ENCODE peak calls at places on chromosomes 13 and 19, in eight cellular contexts. S is GM12865; O is HFF-Myc; D is mammary epithelial cell; J is CD8-positive, alpha-beta T cell; W is stomach; L is pancreas; M is coronary artery. R is an unnamed sample.

GRCh38 chr13:110902370-110902769 is 12.5 kb downstream of the ANKRD10 start:
- DNase-seq in S (no peak), D (no peak), L (no peak), W (no peak), O (no peak), M (no peak), J (no peak), R (no peak)

GRCh38 chr19:58085348-58085875 is 12.6 kb downstream of the ZSCAN18 start:
- DNase-seq in S (no peak), O (no peak), J (no peak), M (no peak), W (no peak), L (no peak), D (no peak), R (no peak)

GRCh38 chr13:83798731-83799130 is 83.5 kb downstream of the SLITRK1 start:
- DNase-seq in W (no peak), M (no peak), L (no peak), J (no peak), O (no peak), D (peak; percentile 2), S (no peak), R (no peak)

GRCh38 chr19:11164879-11165406 is 9.4 kb upstream of the SPC24 start:
- DNase-seq in J (no peak), D (no peak), L (no peak), S (no peak), M (peak; percentile 97), W (peak; percentile 65), O (peak; percentile 75), R (peak; percentile 97)

GRCh38 chr19:33194884-33195710 is 967 bp downstream of the LRP3 start:
- DNase-seq in W (peak; percentile 34), J (no peak), M (no peak), D (no peak), L (peak; percentile 45), S (no peak), O (no peak), R (no peak)

GRCh38 chr19:17605761-17606745 is 50.6 kb downstream of the COLGALT1 start:
- DNase-seq in D (peak; percentile 77), S (peak; percentile 96), O (peak; percentile 46), J (peak; percentile 61), W (peak; percentile 59), L (peak; percentile 90), M (no peak), R (peak; percentile 66)

GRCh38 chr19:2309734-2310362 is 1.9 kb upstream of the LINGO3 start:
- DNase-seq in W (no peak), M (no peak), J (no peak), D (no peak), O (no peak), L (peak; percentile 80), S (no peak), R (no peak)

GRCh38 chr13:45851171-45851889 is at the start of gene SIAH3:
- DNase-seq in L (no peak), M (no peak), W (no peak), D (peak; percentile 71), S (no peak), J (no peak), O (no peak), R (no peak)

GRCh38 chr13:88042489-88042888 is 371.3 kb downstream of the SLITRK5 start:
- DNase-seq in L (no peak), M (no peak), O (no peak), W (no peak), J (no peak), S (no peak), D (no peak), R (no peak)

GRCh38 chr19:41587838-41588210 is 11.9 kb downstream of the CEACAM21 start:
- DNase-seq in M (no peak), W (no peak), J (no peak), O (no peak), D (no peak), L (no peak), S (no peak), R (no peak)

GRCh38 chr19:13036366-13036976 is 41.2 kb downstream of the NFIX start:
- DNase-seq in D (peak; percentile 83), S (no peak), M (no peak), O (no peak), L (no peak), W (peak; percentile 66), J (no peak), R (peak; percentile 76)

GRCh38 chr19:12574036-12574435 is 22.8 kb upstream of the ZNF564 start:
- DNase-seq in O (no peak), D (no peak), L (no peak), M (no peak), W (no peak), J (no peak), S (peak; percentile 57), R (no peak)

GRCh38 chr19:39038098-39038497 is 5.7 kb upstream of the FBXO27 start:
- DNase-seq in J (no peak), O (no peak), S (no peak), W (peak; percentile 58), L (peak; percentile 41), D (peak; percentile 49), M (no peak), R (no peak)

GRCh38 chr19:7494416-7495098 is 5.7 kb upstream of the PEX11G start:
- DNase-seq in J (no peak), L (peak; percentile 78), W (peak; percentile 32), D (peak; percentile 85), M (no peak), S (no peak), O (no peak), R (peak; percentile 72)
- TF ChIP-seq CTCF in J (no peak), L (no peak), W (no peak), D (peak; percentile 35), M (no peak), S (no peak), O (no peak), R (no peak)

GRCh38 chr13:24052547-24052981 is 108.0 kb upstream of the SPATA13 start:
- DNase-seq in M (no peak), D (no peak), O (no peak), L (no peak), J (no peak), W (no peak), S (no peak), R (no peak)
- TF ChIP-seq CTCF in M (no peak), D (no peak), O (peak; percentile 6), L (no peak), J (no peak), W (no peak), S (no peak), R (no peak)

DNA sequence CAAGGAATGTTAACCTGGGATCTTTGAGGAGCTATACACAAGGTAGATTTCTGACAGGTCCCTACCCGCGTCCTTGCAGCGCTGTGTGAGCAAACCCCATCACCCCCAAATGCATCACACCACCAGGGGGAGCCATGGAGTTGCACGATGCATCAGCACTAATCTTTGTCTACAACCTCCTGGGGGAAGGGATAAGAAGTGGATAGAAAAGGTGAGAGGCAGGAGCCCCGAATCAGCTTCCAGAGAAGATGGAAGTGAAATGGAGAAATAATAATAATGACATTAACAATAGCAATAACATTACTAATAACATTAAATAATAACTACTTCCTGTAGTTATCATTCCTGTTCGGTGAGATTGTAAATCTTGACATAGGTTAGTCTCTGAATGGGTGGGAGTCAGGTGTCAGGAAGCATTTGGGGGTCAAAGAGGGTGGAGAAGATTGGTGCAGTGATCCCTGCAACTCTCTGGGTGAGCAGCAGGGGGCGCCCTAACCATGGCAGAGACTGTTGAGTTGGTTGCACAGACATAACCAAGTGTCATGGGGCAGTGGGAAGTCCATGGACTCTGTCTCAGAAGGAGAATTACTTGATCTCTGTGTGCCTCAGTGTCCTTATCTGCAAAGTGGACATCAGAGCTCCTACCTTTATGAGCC is 16.5 kb downstream of the SIGLEC7 start:
- DNase-seq in S (peak; percentile 66), J (peak; percentile 65), O (peak; percentile 2), W (peak; percentile 55), D (peak; percentile 37), M (peak; percentile 67), L (no peak), R (no peak)
- TF ChIP-seq CTCF in S (peak; percentile 92), J (peak; percentile 96), O (peak; percentile 68), W (peak; percentile 14), D (peak; percentile 86), M (peak; percentile 22), L (peak; percentile 29), R (peak; percentile 64)

GRCh38 chr19:42872608-42873007 is 6.9 kb downstream of the PSG1 start:
- DNase-seq in S (no peak), W (no peak), M (no peak), L (no peak), O (no peak), J (no peak), D (no peak), R (no peak)
- TF ChIP-seq CTCF in S (no peak), W (no peak), M (no peak), L (no peak), O (no peak), J (no peak), D (peak; percentile 61), R (no peak)

DNA sequence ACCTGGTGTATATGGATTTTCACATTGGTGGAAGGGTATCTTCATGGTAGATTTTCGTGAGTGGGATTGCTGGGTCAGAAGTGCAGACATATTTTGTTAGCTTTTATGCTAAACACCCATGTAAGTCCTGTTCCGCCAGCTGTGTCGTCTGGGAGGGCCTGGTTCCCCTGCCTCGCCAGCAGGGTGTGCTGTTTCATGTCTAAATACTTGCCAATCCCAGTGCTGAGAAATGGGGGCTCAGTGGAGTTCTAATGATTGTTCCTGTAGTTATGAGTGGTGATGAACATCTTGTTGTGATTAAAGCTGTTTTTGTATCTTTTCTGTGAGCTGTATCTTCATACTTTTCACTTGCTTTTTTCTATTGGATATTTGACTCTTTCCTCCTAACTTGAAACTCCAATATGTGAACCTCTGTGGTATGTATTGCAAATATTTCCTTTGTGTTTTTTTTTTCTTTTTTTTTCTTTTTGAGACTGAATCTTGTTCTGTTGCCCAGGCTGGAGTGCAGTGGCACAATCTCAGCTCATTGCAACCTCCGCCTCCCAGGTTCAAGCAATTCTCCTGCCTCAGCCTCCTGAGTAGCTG is 32.7 kb downstream of the KDM4B start:
- DNase-seq in M (no peak), D (peak; percentile 25), O (peak; percentile 81), W (no peak), J (peak; percentile 4), L (no peak), S (peak; percentile 54), R (no peak)
- TF ChIP-seq CTCF in M (no peak), D (peak; percentile 67), O (peak; percentile 92), W (peak; percentile 41), J (peak; percentile 44), L (peak; percentile 22), S (peak; percentile 64), R (peak; percentile 65)

GRCh38 chr13:103188688-103189326 is 122.6 kb upstream of the SLC10A2 start:
- DNase-seq in M (no peak), O (no peak), S (peak; percentile 41), D (peak; percentile 23), W (no peak), L (no peak), J (no peak), R (no peak)
- TF ChIP-seq CTCF in M (no peak), O (no peak), S (peak; percentile 33), D (peak; percentile 68), W (no peak), L (no peak), J (no peak), R (peak; percentile 68)

R was measured in right atrium auricular region.